ENCODE peak calls at places on chromosome 6, in ten cellular contexts. H is prostate gland; M is neural progenitor cell; R is astrocyte of the cerebellum; Y is astrocyte of the spinal cord; O is IMR-90; S is glutamatergic neuron; W is activated B cell treated with CpG ODN at 0.5 μM for 24 hours; G is mucosa of descending colon; K is CD8-positive, alpha-beta T cell. N is an unnamed sample.

GRCh38 chr6:138454976-138455706 is 44.2 kb downstream of the NHSL1 start:
- DNase-seq in H (peak; percentile 52), O (no peak), Y (no peak), W (no peak), R (no peak), G (peak; percentile 80), M (no peak), S (no peak), K (peak; percentile 50), N (no peak)

GRCh38 chr6:25476126-25476525 is 175.9 kb upstream of the SCGN start:
- DNase-seq in R (peak; percentile 40), O (peak; percentile 11), K (no peak), Y (peak; percentile 22), M (no peak), G (no peak), W (no peak), S (no peak), H (no peak), N (no peak)

GRCh38 chr6:14732845-14733757 is 512.8 kb upstream of the JARID2 start:
- DNase-seq in O (peak; percentile 79), M (no peak), H (no peak), G (no peak), W (no peak), R (no peak), S (no peak), K (no peak), Y (peak; percentile 70), N (no peak)

GRCh38 chr6:8335896-8336295 is 99.4 kb downstream of the SLC35B3 start:
- DNase-seq in Y (no peak), H (no peak), S (no peak), K (no peak), M (no peak), W (no peak), R (no peak), G (no peak), O (no peak), N (no peak)

GRCh38 chr6:126188271-126188909 is 151.5 kb upstream of the CENPW start:
- DNase-seq in K (no peak), H (no peak), G (no peak), M (no peak), W (no peak), O (peak; percentile 64), R (peak; percentile 60), S (no peak), Y (peak; percentile 68), N (no peak)

GRCh38 chr6:107323133-107323785 is 136.1 kb downstream of the PDSS2 start:
- DNase-seq in O (peak; percentile 66), S (no peak), K (no peak), G (no peak), R (no peak), W (no peak), H (no peak), Y (peak; percentile 16), M (no peak), N (no peak)

GRCh38 chr6:30344868-30345671 is at the start of gene RPP21:
- DNase-seq in Y (peak; percentile 82), W (peak; percentile 90), R (peak; percentile 40), K (peak; percentile 85), G (peak; percentile 92), S (peak; percentile 92), M (peak; percentile 89), O (peak; percentile 70), H (peak; percentile 83), N (peak; percentile 90)

GRCh38 chr6:118584906-118585305 is 36.8 kb downstream of the PLN start:
- DNase-seq in H (no peak), M (no peak), Y (no peak), K (no peak), O (no peak), S (no peak), G (no peak), R (no peak), W (no peak), N (no peak)

GRCh38 chr6:75748743-75749538 is at the start of gene MYO6:
- DNase-seq in G (peak; percentile 90), O (peak; percentile 47), K (peak; percentile 28), M (peak; percentile 91), R (no peak), S (peak; percentile 83), W (peak; percentile 45), Y (peak; percentile 68), H (peak; percentile 80), N (peak; percentile 74)

GRCh38 chr6:140319209-140319608 is 944.8 kb upstream of the CITED2 start:
- DNase-seq in H (no peak), K (no peak), G (no peak), S (no peak), Y (peak; percentile 70), W (no peak), R (peak; percentile 20), M (no peak), O (peak; percentile 75), N (no peak)

GRCh38 chr6:151690768-151691562 is 116.5 kb upstream of the ESR1 start:
- DNase-seq in Y (no peak), R (no peak), K (no peak), H (no peak), M (no peak), O (no peak), G (no peak), S (no peak), W (no peak), N (no peak)

GRCh38 chr6:170208651-170209353 is 82.1 kb downstream of the DLL1 start:
- DNase-seq in O (no peak), Y (no peak), M (no peak), S (no peak), W (no peak), G (no peak), R (no peak), K (no peak), H (peak; percentile 2), N (no peak)

GRCh38 chr6:26158581-26159416 is 71.6 kb downstream of the HFE start:
- DNase-seq in G (peak; percentile 83), W (no peak), S (peak; percentile 37), K (peak; percentile 42), Y (peak; percentile 62), H (peak; percentile 88), O (peak; percentile 46), M (no peak), R (no peak), N (peak; percentile 46)

GRCh38 chr6:27777614-27778355 is 134.4 kb downstream of the OR2B2 start:
- DNase-seq in R (no peak), O (no peak), K (no peak), W (no peak), M (peak; percentile 45), H (no peak), Y (peak; percentile 17), G (no peak), S (no peak), N (no peak)

GRCh38 chr6:94902974-94903628 is 674.2 kb upstream of the MANEA start:
- DNase-seq in Y (no peak), S (no peak), W (no peak), H (no peak), K (no peak), O (no peak), G (no peak), M (peak; percentile 26), R (no peak), N (no peak)

DNA sequence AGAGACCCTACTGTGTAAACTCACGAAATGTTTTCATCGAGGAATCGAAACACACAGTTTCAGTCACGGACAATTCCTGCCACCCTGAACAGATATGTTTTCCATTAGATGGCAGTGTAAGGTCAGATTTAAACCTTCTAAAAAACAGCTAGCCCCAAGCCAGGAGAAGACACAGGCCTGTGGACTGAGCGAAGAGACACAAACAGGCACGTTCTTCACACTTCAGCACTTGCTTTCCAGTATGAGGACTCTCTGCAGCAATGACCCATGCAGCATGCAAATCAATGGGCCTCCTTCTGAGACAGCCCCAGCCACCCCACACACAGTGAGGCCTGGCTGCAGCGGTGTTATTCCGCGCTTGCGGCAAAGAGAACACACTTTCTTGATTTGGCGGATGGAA is 31.9 kb downstream of the HUS1B start:
- DNase-seq in K (no peak), G (no peak), M (peak; percentile 36), R (no peak), H (no peak), Y (peak; percentile 40), O (peak; percentile 51), W (no peak), S (no peak), N (no peak)
- TF ChIP-seq CTCF in K (no peak), G (no peak), M (peak; percentile 39), R (peak; percentile 13), H (no peak), Y (peak; percentile 31), O (peak; percentile 43), W (no peak), S (no peak), N (no peak)

GRCh38 chr6:167907837-167908681 is 81.3 kb downstream of the AFDN start:
- DNase-seq in Y (peak; percentile 28), W (no peak), H (peak; percentile 42), R (no peak), O (peak; percentile 28), G (no peak), K (no peak), S (no peak), M (no peak), N (no peak)
- TF ChIP-seq CTCF in Y (peak; percentile 55), W (no peak), H (peak; percentile 60), R (peak; percentile 52), O (peak; percentile 48), G (no peak), K (no peak), S (no peak), M (peak; percentile 48), N (no peak)

DNA sequence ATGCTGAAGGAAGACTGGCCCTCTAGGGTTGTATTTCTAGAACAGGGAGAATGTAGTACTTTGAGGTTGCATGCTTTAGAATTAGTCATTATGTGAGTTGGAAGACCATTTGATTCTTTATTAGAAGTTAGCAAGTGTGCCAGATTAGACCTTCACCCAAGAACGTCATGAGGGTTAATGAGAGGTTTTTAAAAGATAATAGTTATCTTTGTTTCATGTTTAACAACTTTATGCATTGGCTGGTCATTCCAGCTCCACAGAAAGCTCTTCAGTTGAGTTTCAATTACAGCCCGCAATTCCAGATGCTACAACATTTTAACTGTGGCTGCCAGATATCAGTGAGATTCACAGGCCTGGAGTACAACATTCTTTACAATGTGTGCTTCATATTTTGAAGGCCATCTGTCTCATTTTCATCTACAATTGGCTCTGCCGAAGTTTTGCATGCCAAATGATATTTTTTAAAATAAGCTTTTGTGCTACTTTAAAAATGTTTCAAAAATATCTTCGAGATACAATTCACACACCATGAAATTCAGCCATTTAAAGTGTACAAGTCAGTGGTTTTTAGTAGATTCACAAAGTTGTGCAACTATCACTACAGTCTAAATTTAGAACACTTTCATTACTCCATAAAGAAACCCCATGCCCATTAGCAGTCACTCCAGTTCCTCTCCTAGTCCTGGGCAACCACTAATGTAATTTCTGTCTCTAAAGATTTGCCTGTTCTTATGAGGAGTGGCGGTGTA is 61.1 kb upstream of the FBXO30 start:
- DNase-seq in O (no peak), G (no peak), S (no peak), K (no peak), M (no peak), H (no peak), R (no peak), W (no peak), Y (no peak), N (no peak)
- TF ChIP-seq CTCF in O (no peak), G (no peak), S (no peak), K (no peak), M (no peak), H (no peak), R (no peak), W (no peak), Y (no peak), N (no peak)

DNA sequence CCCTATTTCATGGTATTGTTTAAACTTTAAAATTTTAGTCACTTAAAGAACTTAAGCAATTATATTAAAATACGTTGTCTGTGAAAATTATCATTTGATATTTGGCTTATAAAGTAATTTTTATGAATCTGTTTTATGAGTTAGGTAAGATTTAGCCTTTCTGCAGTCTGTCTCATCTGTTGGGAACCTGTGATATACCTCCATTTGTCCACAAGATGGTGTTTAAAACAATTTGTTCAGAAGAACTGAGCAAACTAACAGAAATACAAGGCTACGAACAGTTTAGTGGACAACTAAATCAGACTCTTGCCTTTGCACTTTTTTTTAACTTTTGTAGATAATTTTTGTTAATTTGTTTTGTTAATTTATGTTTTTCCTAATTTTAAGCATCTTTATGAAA is 92.4 kb downstream of the COL9A1 start:
- DNase-seq in O (no peak), M (no peak), W (no peak), R (no peak), Y (peak; percentile 6), G (no peak), S (no peak), H (no peak), K (no peak), N (no peak)
- TF ChIP-seq CTCF in O (no peak), M (peak; percentile 53), W (no peak), R (peak; percentile 25), Y (peak; percentile 27), G (no peak), S (no peak), H (no peak), K (no peak), N (peak; percentile 41)

N was measured in mesothelial cell of epicardium.